ENCODE peak calls at places on chromosome 4, in seven cellular contexts. B is neural progenitor cell, V is hepatocyte, O is dorsolateral prefrontal cortex, R is transverse colon, X is WERI-Rb-1, T is uterus. Z is an unnamed sample.

GRCh38 chr4:122796801-122797404 is 29.7 kb upstream of the FGF2 start:
- DNase-seq in X (no peak), V (no peak), O (no peak), B (no peak), T (no peak), R (no peak), Z (no peak)

GRCh38 chr4:161647757-161648156 is 516.0 kb downstream of the FSTL5 start:
- DNase-seq in X (no peak), O (no peak), B (no peak), V (no peak), R (no peak), T (no peak), Z (no peak)

GRCh38 chr4:154683956-154684681 is 59.7 kb upstream of the LRAT start:
- DNase-seq in O (no peak), X (no peak), R (no peak), B (no peak), T (no peak), V (no peak), Z (no peak)

GRCh38 chr4:114015444-114015899 is 36.0 kb upstream of the ARSJ start:
- DNase-seq in O (no peak), X (no peak), V (no peak), B (no peak), R (no peak), T (no peak), Z (no peak)

GRCh38 chr4:8015512-8015911 is 75.9 kb upstream of the AFAP1 start:
- DNase-seq in T (no peak), O (no peak), R (no peak), B (no peak), V (no peak), X (no peak), Z (no peak)

GRCh38 chr4:112562254-112562653 is 46.3 kb upstream of the NEUROG2 start:
- DNase-seq in O (no peak), X (no peak), V (no peak), T (no peak), R (no peak), B (no peak), Z (no peak)

GRCh38 chr4:75137302-75137701 is 204.4 kb downstream of the PARM1 start:
- DNase-seq in B (no peak), X (no peak), R (no peak), T (no peak), V (no peak), O (no peak), Z (no peak)

GRCh38 chr4:156330436-156331031 is 376.9 kb upstream of the CTSO start:
- DNase-seq in X (no peak), O (no peak), V (no peak), B (no peak), R (peak; percentile 9), T (no peak), Z (no peak)

GRCh38 chr4:4619821-4620220 is 78.0 kb upstream of the STX18 start:
- DNase-seq in T (no peak), X (no peak), R (no peak), O (no peak), B (no peak), V (no peak), Z (no peak)

GRCh38 chr4:76993787-76994641 is 44.5 kb downstream of the SEPTIN11 start:
- DNase-seq in V (no peak), O (no peak), X (no peak), B (no peak), R (no peak), T (no peak), Z (no peak)

GRCh38 chr4:180169394-180169793 is 2073.8 kb upstream of the TENM3 start:
- DNase-seq in O (no peak), B (no peak), V (no peak), R (no peak), X (no peak), T (no peak), Z (no peak)

GRCh38 chr4:42216569-42216968 is 64.1 kb upstream of the BEND4 start:
- DNase-seq in B (no peak), T (no peak), O (no peak), R (no peak), V (peak; percentile 8), X (no peak), Z (no peak)

GRCh38 chr4:113941836-113942235 is 37.6 kb downstream of the ARSJ start:
- DNase-seq in R (no peak), O (no peak), T (no peak), B (no peak), X (no peak), V (peak; percentile 16), Z (no peak)

GRCh38 chr4:100428051-100428450 is 89.8 kb downstream of the EMCN start:
- DNase-seq in X (peak; percentile 49), V (peak; percentile 78), T (no peak), O (no peak), R (no peak), B (no peak), Z (no peak)

GRCh38 chr4:173990126-173990878 is 293.2 kb downstream of the FBXO8 start:
- DNase-seq in V (peak; percentile 51), T (no peak), R (no peak), X (peak; percentile 38), B (peak; percentile 75), O (no peak), Z (no peak)
- TF ChIP-seq CTCF in V (peak; percentile 66), T (peak; percentile 38), R (peak; percentile 30), X (peak; percentile 66), B (peak; percentile 81), O (peak; percentile 49), Z (peak; percentile 23)

DNA sequence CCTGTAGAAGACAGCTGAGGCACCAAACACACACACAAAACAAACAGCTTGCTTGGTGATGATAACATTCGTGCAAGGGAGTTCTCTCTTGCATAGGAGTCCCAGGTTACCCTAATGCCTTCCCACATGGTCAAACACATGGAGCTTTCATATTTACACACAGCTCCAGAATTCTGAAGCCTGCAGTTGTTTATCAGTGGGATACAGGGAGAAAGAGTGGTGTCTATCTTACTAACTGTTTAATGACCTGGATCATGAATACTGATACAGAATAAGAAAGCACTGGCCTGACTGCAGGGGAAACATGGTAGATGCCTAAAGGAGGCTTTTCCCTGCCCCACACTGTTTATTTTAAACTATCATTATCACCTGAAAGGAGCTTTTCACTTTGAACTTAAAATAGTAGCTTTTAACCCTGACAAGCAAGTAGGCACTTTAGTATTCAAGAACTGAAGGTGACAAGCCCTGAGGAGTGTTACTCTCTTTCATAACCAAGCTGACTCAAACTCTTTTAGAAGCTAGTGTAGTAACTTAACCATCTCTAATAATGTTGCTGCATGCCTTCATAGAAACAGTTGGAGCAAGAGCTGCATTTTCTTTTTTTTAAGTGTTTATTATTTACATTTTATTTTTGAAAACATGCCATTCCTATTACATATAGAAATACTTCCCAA is 15.6 kb downstream of the TET2 start:
- DNase-seq in V (no peak), T (no peak), O (no peak), B (no peak), X (no peak), R (no peak), Z (no peak)
- H3K4me3 ChIP-seq in V (no peak overlapping the region), T (no peak overlapping the region), O (no peak overlapping the region), B (no peak overlapping the region), X (no peak overlapping the region), R (no peak overlapping the region), Z (no peak overlapping the region)

DNA sequence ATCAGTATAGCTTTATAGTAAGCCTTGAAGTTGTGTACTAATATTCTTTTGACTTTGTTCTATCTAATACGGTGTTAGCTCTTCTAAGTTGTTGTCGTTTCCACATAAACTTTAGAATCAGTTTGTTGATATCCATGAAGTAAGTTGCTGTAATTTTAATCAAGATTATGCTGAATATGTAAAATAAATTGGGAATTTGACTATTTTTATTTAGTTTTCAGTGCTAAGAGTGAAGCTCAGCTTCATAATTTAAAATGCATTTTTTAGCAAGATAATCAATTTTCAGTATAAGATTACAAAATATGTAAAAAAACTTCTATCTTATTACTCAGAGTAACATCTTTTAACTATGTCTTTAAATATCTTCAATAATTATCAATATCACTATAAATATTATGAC is 1374.8 kb downstream of the PCDH7 start:
- DNase-seq in X (no peak), O (no peak), T (no peak), V (no peak), B (no peak), R (no peak), Z (no peak)
- TF ChIP-seq CTCF in X (no peak), O (no peak), T (no peak), V (no peak), B (no peak), R (no peak), Z (no peak)

GRCh38 chr4:26285272-26285671 is 35.5 kb upstream of the RBPJ start:
- DNase-seq in B (no peak), O (no peak), X (no peak), R (no peak), V (no peak), T (no peak), Z (no peak)

GRCh38 chr4:26287748-26288147 is 33.1 kb upstream of the RBPJ start:
- DNase-seq in X (no peak), B (no peak), T (no peak), O (no peak), V (no peak), R (no peak), Z (no peak)

GRCh38 chr4:26290276-26290675 is 30.5 kb upstream of the RBPJ start:
- DNase-seq in B (no peak), T (no peak), R (no peak), V (no peak), O (no peak), X (no peak), Z (no peak)

GRCh38 chr4:26289421-26289820 is 31.4 kb upstream of the RBPJ start:
- DNase-seq in O (no peak), V (no peak), T (no peak), B (no peak), X (no peak), R (no peak), Z (no peak)

GRCh38 chr4:26288308-26288982 is 32.4 kb upstream of the RBPJ start:
- DNase-seq in R (no peak), B (no peak), T (no peak), O (no peak), V (no peak), X (no peak), Z (no peak)
- H3K4me3 ChIP-seq in R (no peak overlapping the region), B (no peak overlapping the region), T (no peak overlapping the region), O (no peak overlapping the region), V (no peak overlapping the region), X (no peak overlapping the region), Z (no peak overlapping the region)